ENCODE peak calls at places on chromosomes 7 and 10, in seven cellular contexts. W, D, C, X, B, L and O are unnamed samples.
A peak's percentile ranks its signal among the peaks of the same experiment; 100 is the strongest.

GRCh38 chr7:144026203-144026883 is 22.4 kb upstream of the OR2A5 start:
- DNase-seq in D (no peak), X (no peak), L (no peak), B (no peak), W (peak; percentile 41), C (no peak), O (no peak)

GRCh38 chr7:32879460-32879859 is 12.1 kb downstream of the KBTBD2 start:
- DNase-seq in D (no peak), B (no peak), L (no peak), C (peak; percentile 61), X (no peak), W (no peak), O (no peak)

GRCh38 chr10:93074137-93074596 is 474 bp downstream of the CYP26A1 start:
- DNase-seq in L (peak; percentile 71), B (no peak), C (no peak), D (no peak), X (peak; percentile 1), W (peak; percentile 71), O (peak; percentile 56)

GRCh38 chr7:468141-468540 is 51.5 kb downstream of the PDGFA start:
- DNase-seq in W (no peak), B (no peak), X (no peak), C (no peak), L (no peak), D (no peak), O (no peak)

GRCh38 chr7:91306266-91306665 is 42.0 kb downstream of the FZD1 start:
- DNase-seq in X (no peak), L (no peak), B (no peak), C (no peak), D (no peak), W (no peak), O (no peak)

GRCh38 chr7:24290004-24290641 is 6.1 kb downstream of the NPY start:
- DNase-seq in L (peak; percentile 69), C (peak; percentile 47), X (no peak), D (no peak), B (peak; percentile 76), W (peak; percentile 80), O (no peak)

GRCh38 chr7:78398081-78398480 is 599.5 kb downstream of the PHTF2 start:
- DNase-seq in W (no peak), B (no peak), X (no peak), C (no peak), D (no peak), L (no peak), O (no peak)

GRCh38 chr10:92816106-92816505 is 32.2 kb upstream of the EXOC6 start:
- DNase-seq in C (no peak), L (no peak), X (no peak), W (no peak), B (no peak), D (no peak), O (no peak)

GRCh38 chr7:80145780-80146422 is 11.3 kb downstream of the GNAI1 start:
- DNase-seq in D (no peak), C (no peak), L (no peak), B (no peak), X (no peak), W (no peak), O (no peak)

GRCh38 chr10:25174461-25175230 is at the start of gene GPR158:
- DNase-seq in X (peak; percentile 77), B (peak; percentile 70), L (peak; percentile 90), C (peak; percentile 87), D (peak; percentile 86), W (peak; percentile 95), O (no peak)

GRCh38 chr10:125633517-125633999 is 49.4 kb downstream of the TEX36 start:
- DNase-seq in L (no peak), B (peak; percentile 8), X (peak; percentile 83), D (no peak), W (no peak), C (no peak), O (no peak)

GRCh38 chr10:3484306-3485187 is 300.5 kb downstream of the KLF6 start:
- DNase-seq in W (no peak), X (no peak), L (no peak), D (no peak), B (no peak), C (no peak), O (no peak)

GRCh38 chr7:30201921-30202320 is 67.1 kb downstream of the MTURN start:
- DNase-seq in C (no peak), B (no peak), W (no peak), L (no peak), X (no peak), D (no peak), O (peak; percentile 9)

GRCh38 chr10:132449826-132450211 is 52.8 kb downstream of the PWWP2B start:
- DNase-seq in W (no peak), L (no peak), B (no peak), D (no peak), X (no peak), C (no peak), O (no peak)

GRCh38 chr10:132446661-132447445 is 49.9 kb downstream of the PWWP2B start:
- DNase-seq in C (peak; percentile 50), W (no peak), L (peak; percentile 66), X (peak; percentile 49), D (peak; percentile 90), B (peak; percentile 48), O (no peak)

GRCh38 chr10:132447446-132448247 is 50.6 kb downstream of the PWWP2B start:
- DNase-seq in B (no peak), X (peak; percentile 68), L (no peak), W (peak; percentile 66), C (no peak), D (peak; percentile 67), O (no peak)

GRCh38 chr10:132449051-132449825 is 52.2 kb downstream of the PWWP2B start:
- DNase-seq in B (no peak), C (no peak), D (peak; percentile 87), L (peak; percentile 62), W (no peak), X (no peak), O (no peak)

DNA sequence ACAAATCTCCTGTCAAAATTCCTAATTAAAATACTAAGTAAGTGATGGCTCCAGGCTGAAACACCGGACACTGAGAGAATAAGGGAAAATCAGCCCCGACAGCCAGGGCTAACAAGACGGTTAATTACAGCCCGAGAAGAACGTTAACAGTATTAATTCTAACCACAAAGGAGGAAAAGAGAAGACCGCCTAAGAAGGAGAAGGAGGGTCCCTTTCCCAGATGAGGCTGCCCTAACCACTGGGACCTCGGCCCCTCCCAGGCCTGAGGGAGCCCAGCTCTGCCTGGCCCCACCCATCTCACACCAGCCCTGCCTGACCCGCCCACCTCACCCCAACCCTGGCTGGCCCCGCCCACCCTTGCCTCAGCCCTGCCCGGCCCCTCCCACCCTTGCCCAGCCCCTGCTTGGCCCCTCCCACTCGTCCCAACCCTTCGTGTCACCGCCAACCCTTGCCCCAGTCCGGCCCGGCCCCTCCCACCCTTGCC is 51.3 kb downstream of the PWWP2B start:
- DNase-seq in B (peak; percentile 54), D (peak; percentile 91), W (peak; percentile 79), L (peak; percentile 86), X (no peak), C (peak; percentile 88), O (no peak)
- H3K4me3 ChIP-seq in B (peak overlapping the region; percentile 59), D (no peak overlapping the region), W (no peak overlapping the region), L (no peak overlapping the region), X (no peak overlapping the region), C (peak overlapping the region; percentile 11), O (no peak overlapping the region)

DNA sequence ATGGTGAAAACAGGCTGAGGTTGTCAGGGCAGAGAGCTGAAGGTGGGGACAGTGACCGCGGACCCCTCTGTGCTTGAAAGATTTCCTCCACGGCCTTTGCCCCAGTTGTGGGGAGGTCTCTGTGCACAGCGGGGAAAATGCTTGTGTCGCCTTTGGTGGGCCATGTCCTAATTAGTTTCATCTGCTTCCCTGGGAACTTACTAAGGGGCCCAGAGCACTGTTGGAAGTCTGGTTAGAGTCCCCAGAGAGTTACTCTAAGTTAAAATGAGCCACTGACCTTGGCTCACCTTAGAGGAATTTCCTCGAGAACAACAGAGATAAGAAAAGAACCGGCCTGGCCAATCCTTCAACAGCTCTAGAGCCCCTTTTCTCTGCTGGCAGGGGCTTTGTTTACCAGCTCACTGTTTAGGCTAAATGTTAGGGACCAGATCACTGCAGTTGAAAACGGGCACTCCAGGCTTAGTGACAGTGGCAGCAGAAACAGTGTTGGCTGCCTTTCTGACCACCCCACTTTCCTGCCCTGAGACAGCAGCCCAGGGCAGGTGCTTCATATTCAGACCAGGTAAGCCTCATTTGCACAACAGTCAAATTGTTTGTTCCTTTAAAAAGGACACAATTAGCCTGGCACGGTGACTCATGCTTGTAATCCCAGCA is 38.0 kb downstream of the CRCP start:
- DNase-seq in L (peak; percentile 34), C (no peak), B (no peak), W (peak; percentile 57), D (no peak), X (no peak), O (no peak)
- TF ChIP-seq POLR2AphosphoS5 in L (no peak), C (no peak), B (no peak), W (no peak), D (no peak), X (no peak), O (no peak)

GRCh38 chr7:151114151-151115090 is 28.1 kb downstream of the AGAP3 start:
- DNase-seq in W (peak; percentile 84), L (peak; percentile 75), B (no peak), X (peak; percentile 56), D (peak; percentile 29), C (no peak), O (no peak)
- H3K4me3 ChIP-seq in W (peak overlapping the region; percentile 50), L (peak overlapping the region; percentile 31), B (peak overlapping the region; percentile 53), X (peak overlapping the region; percentile 28), D (peak overlapping the region; percentile 33), C (no peak overlapping the region), O (peak overlapping the region; percentile 45)

GRCh38 chr7:2792856-2793487 is 51.1 kb downstream of the GNA12 start:
- DNase-seq in D (no peak), X (no peak), B (no peak), W (no peak), L (no peak), C (no peak), O (no peak)

GRCh38 chr7:2794836-2795636 is 49.1 kb downstream of the GNA12 start:
- DNase-seq in W (no peak), B (no peak), C (no peak), D (no peak), X (peak; percentile 24), L (no peak), O (no peak)

GRCh38 chr7:2792240-2792639 is 51.9 kb downstream of the GNA12 start:
- DNase-seq in D (no peak), B (no peak), C (no peak), L (no peak), W (no peak), X (no peak), O (no peak)

GRCh38 chr7:2787251-2787968 is 56.7 kb downstream of the GNA12 start:
- DNase-seq in B (no peak), X (no peak), W (no peak), C (no peak), L (no peak), D (no peak), O (no peak)

GRCh38 chr7:2791390-2791789 is 52.7 kb downstream of the GNA12 start:
- DNase-seq in L (no peak), D (no peak), X (no peak), C (no peak), W (no peak), B (no peak), O (no peak)
- TF ChIP-seq POLR2AphosphoS5 in L (no peak), D (no peak), X (no peak), C (no peak), W (no peak), B (no peak), O (no peak)

GRCh38 chr7:3092468-3092867 is 48.8 kb upstream of the CARD11 start:
- DNase-seq in D (peak; percentile 46), L (no peak), C (no peak), B (no peak), X (no peak), W (no peak), O (no peak)
- H3K4me3 ChIP-seq in D (no peak overlapping the region), L (no peak overlapping the region), C (no peak overlapping the region), B (no peak overlapping the region), X (no peak overlapping the region), W (no peak overlapping the region), O (no peak overlapping the region)

GRCh38 chr7:14988941-14989340 is 86.4 kb upstream of the DGKB start:
- DNase-seq in L (peak; percentile 44), C (no peak), B (no peak), W (no peak), X (no peak), D (no peak), O (no peak)
- TF ChIP-seq POLR2AphosphoS5 in L (no peak), C (no peak), B (no peak), W (no peak), X (no peak), D (no peak), O (no peak)